ENCODE peak calls at places on chromosomes 13 and 19, in six cellular contexts. U, I, A, K, J and M are unnamed samples.

GRCh38 chr19:48102870-48103751 is 7.5 kb downstream of the PLA2G4C start:
- DNase-seq in U (no peak), I (no peak), A (peak; percentile 77), K (peak; percentile 7), J (no peak), M (peak; percentile 61)

GRCh38 chr13:69474286-69474685 is 633.3 kb upstream of the ATXN8OS start:
- DNase-seq in U (no peak), I (no peak), A (peak; percentile 73), K (no peak), J (no peak), M (no peak)

GRCh38 chr19:2047449-2048103 is 3.5 kb downstream of the MKNK2 start:
- DNase-seq in U (no peak), I (no peak), A (peak; percentile 68), K (no peak), J (no peak), M (peak; percentile 55)

GRCh38 chr19:43468354-43469159 is 3.1 kb upstream of the LYPD3 start:
- DNase-seq in U (no peak), I (no peak), A (no peak), K (no peak), J (no peak), M (no peak)

GRCh38 chr13:86324191-86324590 is 525.0 kb upstream of the SLITRK6 start:
- DNase-seq in U (no peak), I (no peak), A (no peak), K (no peak), J (no peak), M (no peak)

GRCh38 chr13:92175330-92175729 is 776.9 kb downstream of the GPC5 start:
- DNase-seq in U (no peak), I (no peak), A (peak; percentile 73), K (no peak), J (peak; percentile 42), M (no peak)

GRCh38 chr13:64819081-64819480 is 2411.1 kb downstream of the PCDH9 start:
- DNase-seq in U (no peak), I (no peak), A (no peak), K (no peak), J (no peak), M (no peak)

GRCh38 chr19:56750658-56751057 is 79.1 kb upstream of the ZNF835 start:
- DNase-seq in U (no peak), I (no peak), A (no peak), K (no peak), J (no peak), M (no peak)

GRCh38 chr13:33193428-33193974 is 92.1 kb downstream of the STARD13 start:
- DNase-seq in U (no peak), I (no peak), A (no peak), K (no peak), J (no peak), M (no peak)

GRCh38 chr19:18317998-18318800 is 4.7 kb downstream of the LSM4 start:
- DNase-seq in U (no peak), I (no peak), A (no peak), K (no peak), J (no peak), M (no peak)

GRCh38 chr13:99124695-99125334 is 75.8 kb upstream of the UBAC2 start:
- DNase-seq in U (no peak), I (no peak), A (peak; percentile 72), K (no peak), J (no peak), M (peak; percentile 74)

GRCh38 chr13:91312324-91312723 is 35.2 kb upstream of the MIR17HG start:
- DNase-seq in U (no peak), I (no peak), A (no peak), K (no peak), J (no peak), M (no peak)

GRCh38 chr13:75715598-75716523 is 79.7 kb downstream of the LMO7 start:
- DNase-seq in U (no peak), I (no peak), A (no peak), K (no peak), J (no peak), M (peak; percentile 52)

GRCh38 chr13:26605845-26606244 is 48.4 kb downstream of the WASF3 start:
- DNase-seq in U (no peak), I (no peak), A (peak; percentile 20), K (no peak), J (no peak), M (no peak)

GRCh38 chr13:51158923-51159322 is 47.8 kb upstream of the C13orf42 start:
- DNase-seq in U (no peak), I (no peak), A (no peak), K (no peak), J (no peak), M (no peak)

GRCh38 chr13:37179646-37180045 is 74.2 kb upstream of the CSNK1A1L start:
- DNase-seq in U (no peak), I (no peak), A (no peak), K (no peak), J (no peak), M (no peak)

GRCh38 chr19:8252922-8253589 is 43.9 kb downstream of the CERS4 start:
- DNase-seq in U (peak; percentile 71), I (peak; percentile 81), A (peak; percentile 75), K (peak; percentile 76), J (peak; percentile 93), M (peak; percentile 79)

GRCh38 chr19:44677019-44677809 is 5.9 kb downstream of the CEACAM19 start:
- DNase-seq in U (no peak), I (no peak), A (no peak), K (no peak), J (no peak), M (peak; percentile 56)

GRCh38 chr13:86741762-86742285 is 929.3 kb upstream of the SLITRK5 start:
- DNase-seq in U (no peak), I (no peak), A (no peak), K (no peak), J (no peak), M (no peak)

GRCh38 chr19:2503521-2504109 is 27.7 kb downstream of the GADD45B start:
- DNase-seq in U (peak; percentile 51), I (peak; percentile 59), A (peak; percentile 38), K (peak; percentile 62), J (no peak), M (peak; percentile 76)

GRCh38 chr13:48334534-48335127 is 31.1 kb downstream of the RB1 start:
- DNase-seq in U (no peak), I (no peak), A (peak; percentile 56), K (no peak), J (no peak), M (no peak)

GRCh38 chr13:52695856-52696255 is 43.2 kb downstream of the SUGT1 start:
- DNase-seq in U (no peak), I (no peak), A (peak; percentile 11), K (no peak), J (no peak), M (no peak)

GRCh38 chr19:17555929-17556813 is 722 bp downstream of the COLGALT1 start:
- DNase-seq in U (no peak), I (no peak), A (peak; percentile 82), K (no peak), J (peak; percentile 51), M (peak; percentile 71)

GRCh38 chr19:40623403-40624239 is 22.5 kb downstream of the LTBP4 start:
- DNase-seq in U (no peak), I (no peak), A (no peak), K (no peak), J (peak; percentile 78), M (no peak)

GRCh38 chr13:41562083-41562482 is 104.7 kb downstream of the RGCC start:
- DNase-seq in U (no peak), I (no peak), A (no peak), K (no peak), J (peak; percentile 68), M (peak; percentile 18)

GRCh38 chr13:67137044-67137735 is 92.9 kb downstream of the PCDH9 start:
- DNase-seq in U (no peak), I (no peak), A (no peak), K (no peak), J (no peak), M (no peak)

GRCh38 chr13:50928609-50929274 is 19.2 kb downstream of the RNASEH2B start:
- DNase-seq in U (no peak), I (no peak), A (no peak), K (no peak), J (no peak), M (no peak)

GRCh38 chr19:4847190-4847973 is 15.9 kb upstream of the TICAM1 start:
- DNase-seq in U (no peak), I (no peak), A (no peak), K (no peak), J (no peak), M (no peak)

GRCh38 chr19:47729468-47729798 is 15.9 kb upstream of the NOP53 start:
- DNase-seq in U (no peak), I (peak; percentile 89), A (no peak), K (no peak), J (peak; percentile 51), M (peak; percentile 86)

GRCh38 chr19:55703790-55704215 is 28.8 kb downstream of the EPN1 start:
- DNase-seq in U (no peak), I (no peak), A (no peak), K (peak; percentile 22), J (no peak), M (no peak)

GRCh38 chr19:11410682-11411081 is 8.4 kb downstream of the RGL3 start:
- DNase-seq in U (no peak), I (no peak), A (peak; percentile 30), K (no peak), J (no peak), M (peak; percentile 16)

GRCh38 chr13:111165189-111165588 is 50.1 kb downstream of the ARHGEF7 start:
- DNase-seq in U (no peak), I (no peak), A (no peak), K (no peak), J (no peak), M (no peak)

GRCh38 chr13:44932850-44933251 is 56.4 kb downstream of the NUFIP1 start:
- DNase-seq in U (no peak), I (no peak), A (no peak), K (no peak), J (no peak), M (no peak)

GRCh38 chr19:51737924-51738323 is 13.8 kb downstream of the FPR1 start:
- DNase-seq in U (no peak), I (no peak), A (no peak), K (no peak), J (no peak), M (no peak)